ENCODE peak calls at places on chromosomes 3 and 15, in six cellular contexts. Z, Q, T, X, O and C are unnamed samples.
A peak's percentile ranks its signal among the peaks of the same experiment; 100 is the strongest.

GRCh38 chr3:114758828-114759709 is 388.0 kb downstream of the ZBTB20 start:
- DNase-seq in Z (peak; percentile 39), Q (no peak), T (peak; percentile 78), X (no peak), O (no peak), C (no peak)

GRCh38 chr3:146421814-146422748 is 47.3 kb downstream of the PLSCR2 start:
- DNase-seq in Z (peak; percentile 50), Q (no peak), T (peak; percentile 85), X (no peak), O (peak; percentile 74), C (peak; percentile 40)

GRCh38 chr3:122014741-122015140 is 7.3 kb downstream of the ILDR1 start:
- DNase-seq in Z (no peak), Q (no peak), T (no peak), X (no peak), O (no peak), C (no peak)

GRCh38 chr3:126782554-126782953 is 78.5 kb downstream of the CHCHD6 start:
- DNase-seq in Z (peak; percentile 92), Q (no peak), T (peak; percentile 90), X (no peak), O (peak; percentile 94), C (peak; percentile 59)

GRCh38 chr3:96748139-96748538 is 66.3 kb upstream of the EPHA6 start:
- DNase-seq in Z (no peak), Q (no peak), T (no peak), X (no peak), O (no peak), C (no peak)

GRCh38 chr3:8607285-8608040 is 37.1 kb downstream of the SSUH2 start:
- DNase-seq in Z (no peak), Q (no peak), T (peak; percentile 60), X (no peak), O (peak; percentile 45), C (peak; percentile 9)

GRCh38 chr3:32872487-32873382 is 54.9 kb downstream of the TRIM71 start:
- DNase-seq in Z (no peak), Q (no peak), T (no peak), X (no peak), O (no peak), C (no peak)

GRCh38 chr15:50973605-50974004 is 65.1 kb downstream of the AP4E1 start:
- DNase-seq in Z (no peak), Q (no peak), T (no peak), X (no peak), O (no peak), C (no peak)